ENCODE peak calls at places on chromosomes 16 and 17, in six cellular contexts. R is body of pancreas, M is neuronal stem cell, D is psoas muscle, Y is right cardiac atrium, Q is fibroblast of lung. F is an unnamed sample.

GRCh38 chr16:66696669-66697630 is at the start of gene CMTM4:
- DNase-seq in R (peak; percentile 88), Q (peak; percentile 79), Y (peak; percentile 94), D (peak; percentile 87), M (peak; percentile 89), F (peak; percentile 98)

GRCh38 chr16:24820522-24820921 is 25.2 kb upstream of the SLC5A11 start:
- DNase-seq in Q (no peak), M (no peak), Y (no peak), D (no peak), R (no peak), F (no peak)

GRCh38 chr17:81116704-81117103 is 48.6 kb upstream of the PVALEF start:
- DNase-seq in Y (no peak), D (no peak), M (no peak), R (no peak), Q (no peak), F (no peak)

GRCh38 chr17:7634384-7634783 is 4.4 kb downstream of the SHBG start:
- DNase-seq in D (no peak), Y (peak; percentile 76), Q (peak; percentile 59), R (peak; percentile 34), M (peak; percentile 43), F (no peak)

GRCh38 chr17:35713069-35713728 is 18.2 kb upstream of the RASL10B start:
- DNase-seq in D (peak; percentile 16), Y (no peak), M (no peak), R (peak; percentile 55), Q (peak; percentile 80), F (no peak)

GRCh38 chr17:38341035-38341721 is 2.6 kb downstream of the GPR179 start:
- DNase-seq in M (no peak), R (peak; percentile 62), Y (peak; percentile 89), D (peak; percentile 45), Q (no peak), F (peak; percentile 81)

GRCh38 chr17:2023692-2024571 is 1.2 kb downstream of the RTN4RL1 start:
- DNase-seq in Q (peak; percentile 60), R (peak; percentile 62), Y (peak; percentile 77), D (peak; percentile 55), M (peak; percentile 93), F (peak; percentile 65)

GRCh38 chr16:23836404-23837291 is 865 bp downstream of the PRKCB start:
- DNase-seq in Y (peak; percentile 61), D (peak; percentile 19), M (no peak), R (no peak), Q (no peak), F (peak; percentile 90)

GRCh38 chr17:79932446-79932845 is 93.2 kb upstream of the CBX4 start:
- DNase-seq in R (no peak), M (no peak), Y (no peak), D (no peak), Q (no peak), F (no peak)

GRCh38 chr17:81192386-81193050 is 26.5 kb upstream of the AATK start:
- DNase-seq in Q (no peak), R (no peak), D (no peak), Y (peak; percentile 30), M (no peak), F (no peak)

GRCh38 chr16:709651-710499 is 4.3 kb upstream of the FBXL16 start:
- DNase-seq in Y (no peak), Q (peak; percentile 85), R (no peak), M (peak; percentile 87), D (no peak), F (no peak)

GRCh38 chr16:77918792-77919707 is 103.3 kb upstream of the CLEC3A start:
- DNase-seq in Q (peak; percentile 80), R (no peak), M (no peak), D (no peak), Y (no peak), F (no peak)

GRCh38 chr17:83036666-83037065 is 42.7 kb upstream of the METRNL start:
- DNase-seq in D (no peak), R (no peak), Q (no peak), M (no peak), Y (no peak), F (peak; percentile 11)

GRCh38 chr17:15341385-15341849 is at the start of gene TEKT3:
- DNase-seq in M (peak; percentile 82), Q (peak; percentile 66), D (peak; percentile 88), Y (peak; percentile 96), R (peak; percentile 85), F (peak; percentile 85)

GRCh38 chr16:88023786-88024185 is 72.6 kb downstream of the BANP start:
- DNase-seq in Q (no peak), R (no peak), D (no peak), Y (no peak), M (no peak), F (no peak)

GRCh38 chr16:23398987-23399805 is 53.8 kb downstream of the COG7 start:
- DNase-seq in R (no peak), D (peak; percentile 54), Y (no peak), M (peak; percentile 59), Q (no peak), F (peak; percentile 63)

GRCh38 chr17:77959216-77959925 is 868 bp downstream of the TNRC6C start:
- DNase-seq in Q (peak; percentile 12), Y (peak; percentile 58), D (peak; percentile 26), R (peak; percentile 28), M (no peak), F (peak; percentile 83)

GRCh38 chr17:58832514-58832913 is 76.9 kb downstream of the PPM1E start:
- DNase-seq in Y (no peak), D (no peak), Q (no peak), R (no peak), M (no peak), F (no peak)

GRCh38 chr17:65550075-65550635 is 11.3 kb downstream of the AXIN2 start:
- DNase-seq in D (no peak), M (peak; percentile 65), Y (no peak), Q (no peak), R (no peak), F (no peak)

GRCh38 chr17:27630607-27631408 is at the start of gene LGALS9:
- DNase-seq in R (peak; percentile 34), Y (peak; percentile 69), Q (no peak), M (no peak), D (no peak), F (no peak)

GRCh38 chr17:80774643-80775281 is 216.9 kb upstream of the CHMP6 start:
- DNase-seq in Q (no peak), R (no peak), M (no peak), D (no peak), Y (peak; percentile 40), F (peak; percentile 30)

GRCh38 chr16:71479420-71479819 is 9.7 kb downstream of the ZNF19 start:
- DNase-seq in R (no peak), Q (peak; percentile 40), D (no peak), Y (no peak), M (no peak), F (no peak)

GRCh38 chr16:54028013-54028412 is 258.6 kb downstream of the IRX3 start:
- DNase-seq in M (no peak), Q (no peak), Y (no peak), D (no peak), R (no peak), F (no peak)

GRCh38 chr17:39110435-39111136 is 40.9 kb downstream of the PLXDC1 start:
- DNase-seq in D (no peak), M (no peak), Y (no peak), R (peak; percentile 68), Q (no peak), F (no peak)

GRCh38 chr16:2767891-2768290 is 9.2 kb downstream of the ELOB start:
- DNase-seq in D (no peak), Q (no peak), M (no peak), R (no peak), Y (no peak), F (no peak)

GRCh38 chr17:17215575-17215974 is 9.4 kb upstream of the PLD6 start:
- DNase-seq in Y (no peak), M (no peak), Q (no peak), D (no peak), R (no peak), F (no peak)

GRCh38 chr17:48225725-48226567 is 118.4 kb downstream of the SNX11 start:
- DNase-seq in R (no peak), Y (no peak), Q (no peak), M (no peak), D (no peak), F (no peak)

GRCh38 chr17:40070895-40071719 is 8.3 kb downstream of the THRA start:
- DNase-seq in R (peak; percentile 85), Q (no peak), D (peak; percentile 73), Y (peak; percentile 88), M (no peak), F (peak; percentile 85)

GRCh38 chr17:6608321-6608720 is 32.2 kb downstream of the KIAA0753 start:
- DNase-seq in M (no peak), R (no peak), Y (no peak), D (no peak), Q (no peak), F (no peak)

GRCh38 chr16:49446805-49447204 is 73.2 kb downstream of the C16orf78 start:
- DNase-seq in D (no peak), Q (no peak), M (no peak), R (no peak), Y (no peak), F (no peak)
- H3K4me3 ChIP-seq in D (no peak overlapping the region), Q (no peak overlapping the region), M (no peak overlapping the region), R (no peak overlapping the region), Y (no peak overlapping the region), F (no peak overlapping the region)

GRCh38 chr16:85557976-85558589 is 55.0 kb upstream of the GSE1 start:
- DNase-seq in D (no peak), R (peak; percentile 50), M (no peak), Y (peak; percentile 23), Q (no peak), F (peak; percentile 43)
- H3K4me1 ChIP-seq in D (peaks cover 31% of the 10 kb centered on the region), R (peaks cover 67% of the 10 kb centered on the region), M (peaks cover 51% of the 10 kb centered on the region), Y (peaks cover 18% of the 10 kb centered on the region), Q (peaks cover under 1% of the 10 kb centered on the region), F (peaks cover 64% of the 10 kb centered on the region)

GRCh38 chr16:35788381-35788780 is 2329.0 kb downstream of the TP53TG3F start:
- DNase-seq in M (no peak), Y (no peak), D (no peak), R (no peak), Q (no peak), F (no peak)
- H3K9me3 ChIP-seq in M (no peaks in the 10 kb centered on the region), Y (no peaks in the 10 kb centered on the region), D (peaks cover 7% of the 10 kb centered on the region), R (no peaks in the 10 kb centered on the region), Q (no peaks in the 10 kb centered on the region), F (peaks cover 3% of the 10 kb centered on the region)

GRCh38 chr17:43540821-43541674 is 5.1 kb downstream of the ETV4 start:
- DNase-seq in R (no peak), M (no peak), Y (peak; percentile 58), Q (peak; percentile 50), D (no peak), F (no peak)

GRCh38 chr17:43543771-43544575 is 2.2 kb downstream of the ETV4 start:
- DNase-seq in D (no peak), Q (no peak), R (no peak), Y (no peak), M (no peak), F (no peak)

GRCh38 chr17:43542854-43543253 is 3.3 kb downstream of the ETV4 start:
- DNase-seq in D (no peak), Q (no peak), M (no peak), R (no peak), Y (no peak), F (no peak)

GRCh38 chr17:43545383-43545632 is 832 bp downstream of the ETV4 start:
- DNase-seq in Y (no peak), M (no peak), Q (no peak), D (peak; percentile 33), R (peak; percentile 35), F (peak; percentile 46)

DNA sequence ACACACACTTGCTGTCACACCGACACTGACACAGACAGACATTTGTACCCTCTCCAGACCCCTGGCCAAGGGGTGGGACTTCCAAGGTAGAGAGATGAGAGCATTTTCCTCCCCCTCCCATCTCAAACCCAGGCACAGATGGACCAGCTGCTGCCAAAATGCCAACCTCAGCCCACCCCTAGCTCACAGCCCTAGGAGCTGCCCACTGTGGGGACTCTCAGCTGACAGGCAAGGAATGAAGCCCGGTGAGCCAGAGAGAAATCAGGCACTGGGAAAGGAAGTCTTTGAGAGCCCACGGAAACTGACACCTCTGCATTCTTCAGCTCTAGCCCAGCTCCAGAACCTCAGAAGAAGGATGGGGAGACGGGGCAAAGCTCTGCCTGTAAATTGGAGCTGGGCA is 2.8 kb downstream of the ETV4 start:
- DNase-seq in Q (no peak), Y (no peak), R (no peak), M (no peak), D (no peak), F (no peak)
- H3K4me3 ChIP-seq in Q (no peak overlapping the region), Y (no peak overlapping the region), R (no peak overlapping the region), M (no peak overlapping the region), D (no peak overlapping the region), F (no peak overlapping the region)